ENCODE peak calls at places on chromosomes 2 and 18, in six cellular contexts. One of them, this sample, is unnamed.

GRCh38 chr2:221758076-221758475 is 186.0 kb upstream of the EPHA4 start:
- DNase-seq in Calu3: no peak
- DNase-seq in NCI-H2171 treated with DMSO at 0.1 percent for 48 hours: no peak
- DNase-seq in AG04449: no peak
- DNase-seq in mesothelial cell of epicardium: no peak
- DNase-seq in activated CD8-positive, alpha-beta memory T cell treated with anti-CD3 and anti-CD28 coated beads for 4 hours: no peak
- DNase-seq in this sample: no peak

GRCh38 chr2:202141319-202141947 is 68.4 kb downstream of the KIAA2012 start:
- DNase-seq in Calu3: no peak
- DNase-seq in NCI-H2171 treated with DMSO at 0.1 percent for 48 hours: no peak
- DNase-seq in AG04449: no peak
- DNase-seq in mesothelial cell of epicardium: no peak
- DNase-seq in activated CD8-positive, alpha-beta memory T cell treated with anti-CD3 and anti-CD28 coated beads for 4 hours: no peak
- DNase-seq in this sample: no peak

GRCh38 chr2:157897106-157897971 is 21.2 kb upstream of the ACVR1 start:
- DNase-seq in Calu3: no peak
- DNase-seq in NCI-H2171 treated with DMSO at 0.1 percent for 48 hours: no peak
- DNase-seq in AG04449: no peak
- DNase-seq in mesothelial cell of epicardium: no peak
- DNase-seq in activated CD8-positive, alpha-beta memory T cell treated with anti-CD3 and anti-CD28 coated beads for 4 hours: no peak
- DNase-seq in this sample: no peak

GRCh38 chr2:48316753-48317750 is 212.9 kb upstream of the STON1 start:
- DNase-seq in Calu3: no peak
- DNase-seq in NCI-H2171 treated with DMSO at 0.1 percent for 48 hours: no peak
- DNase-seq in AG04449: no peak
- DNase-seq in mesothelial cell of epicardium: no peak
- DNase-seq in activated CD8-positive, alpha-beta memory T cell treated with anti-CD3 and anti-CD28 coated beads for 4 hours: no peak
- DNase-seq in this sample: no peak

GRCh38 chr2:187302619-187303018 is 145.4 kb downstream of the CALCRL start:
- DNase-seq in Calu3: no peak
- DNase-seq in NCI-H2171 treated with DMSO at 0.1 percent for 48 hours: no peak
- DNase-seq in AG04449: no peak
- DNase-seq in mesothelial cell of epicardium: no peak
- DNase-seq in activated CD8-positive, alpha-beta memory T cell treated with anti-CD3 and anti-CD28 coated beads for 4 hours: no peak
- DNase-seq in this sample: no peak

GRCh38 chr2:61770746-61771145 is 83.1 kb downstream of the FAM161A start:
- DNase-seq in Calu3: peak; percentile 61
- DNase-seq in NCI-H2171 treated with DMSO at 0.1 percent for 48 hours: no peak
- DNase-seq in AG04449: no peak
- DNase-seq in mesothelial cell of epicardium: no peak
- DNase-seq in activated CD8-positive, alpha-beta memory T cell treated with anti-CD3 and anti-CD28 coated beads for 4 hours: no peak
- DNase-seq in this sample: peak; percentile 65

GRCh38 chr2:155722290-155722689 is 610.2 kb downstream of the NR4A2 start:
- DNase-seq in Calu3: no peak
- DNase-seq in NCI-H2171 treated with DMSO at 0.1 percent for 48 hours: no peak
- DNase-seq in AG04449: no peak
- DNase-seq in mesothelial cell of epicardium: no peak
- DNase-seq in activated CD8-positive, alpha-beta memory T cell treated with anti-CD3 and anti-CD28 coated beads for 4 hours: no peak
- DNase-seq in this sample: no peak

GRCh38 chr2:128342550-128342949 is 23.9 kb upstream of the HS6ST1 start:
- DNase-seq in Calu3: no peak
- DNase-seq in NCI-H2171 treated with DMSO at 0.1 percent for 48 hours: no peak
- DNase-seq in AG04449: no peak
- DNase-seq in mesothelial cell of epicardium: no peak
- DNase-seq in activated CD8-positive, alpha-beta memory T cell treated with anti-CD3 and anti-CD28 coated beads for 4 hours: no peak
- DNase-seq in this sample: no peak

GRCh38 chr2:9703701-9704221 is 73.0 kb upstream of the YWHAQ start:
- DNase-seq in Calu3: peak; percentile 64
- DNase-seq in NCI-H2171 treated with DMSO at 0.1 percent for 48 hours: no peak
- DNase-seq in AG04449: peak; percentile 19
- DNase-seq in mesothelial cell of epicardium: no peak
- DNase-seq in activated CD8-positive, alpha-beta memory T cell treated with anti-CD3 and anti-CD28 coated beads for 4 hours: no peak
- DNase-seq in this sample: peak; percentile 69

GRCh38 chr18:26044807-26045206 is 45.6 kb downstream of the SS18 start:
- DNase-seq in Calu3: no peak
- DNase-seq in NCI-H2171 treated with DMSO at 0.1 percent for 48 hours: no peak
- DNase-seq in AG04449: no peak
- DNase-seq in mesothelial cell of epicardium: no peak
- DNase-seq in activated CD8-positive, alpha-beta memory T cell treated with anti-CD3 and anti-CD28 coated beads for 4 hours: no peak
- DNase-seq in this sample: no peak

GRCh38 chr2:30482025-30482424 is 35.0 kb downstream of the LCLAT1 start:
- DNase-seq in Calu3: no peak
- DNase-seq in NCI-H2171 treated with DMSO at 0.1 percent for 48 hours: no peak
- DNase-seq in AG04449: no peak
- DNase-seq in mesothelial cell of epicardium: no peak
- DNase-seq in activated CD8-positive, alpha-beta memory T cell treated with anti-CD3 and anti-CD28 coated beads for 4 hours: no peak
- DNase-seq in this sample: no peak

GRCh38 chr18:2978626-2979025 is 34.3 kb downstream of the LPIN2 start:
- DNase-seq in Calu3: no peak
- DNase-seq in NCI-H2171 treated with DMSO at 0.1 percent for 48 hours: no peak
- DNase-seq in AG04449: peak; percentile 71
- DNase-seq in mesothelial cell of epicardium: no peak
- DNase-seq in activated CD8-positive, alpha-beta memory T cell treated with anti-CD3 and anti-CD28 coated beads for 4 hours: no peak
- DNase-seq in this sample: no peak

GRCh38 chr2:238264072-238264460 is 24.2 kb upstream of the HES6 start:
- DNase-seq in Calu3: no peak
- DNase-seq in NCI-H2171 treated with DMSO at 0.1 percent for 48 hours: no peak
- DNase-seq in AG04449: no peak
- DNase-seq in mesothelial cell of epicardium: no peak
- DNase-seq in activated CD8-positive, alpha-beta memory T cell treated with anti-CD3 and anti-CD28 coated beads for 4 hours: no peak
- DNase-seq in this sample: no peak

GRCh38 chr18:5543036-5543671 is 643 bp downstream of the EPB41L3 start:
- DNase-seq in Calu3: no peak
- DNase-seq in NCI-H2171 treated with DMSO at 0.1 percent for 48 hours: peak; percentile 57
- DNase-seq in AG04449: no peak
- DNase-seq in mesothelial cell of epicardium: peak; percentile 54
- DNase-seq in activated CD8-positive, alpha-beta memory T cell treated with anti-CD3 and anti-CD28 coated beads for 4 hours: no peak
- DNase-seq in this sample: no peak

GRCh38 chr2:109644571-109645275 is 30.6 kb downstream of the SOWAHC start:
- DNase-seq in Calu3: peak; percentile 24
- DNase-seq in NCI-H2171 treated with DMSO at 0.1 percent for 48 hours: no peak
- DNase-seq in AG04449: no peak
- DNase-seq in mesothelial cell of epicardium: no peak
- DNase-seq in activated CD8-positive, alpha-beta memory T cell treated with anti-CD3 and anti-CD28 coated beads for 4 hours: no peak
- DNase-seq in this sample: no peak

GRCh38 chr2:70369082-70369481 is 67.2 kb upstream of the FAM136A start:
- DNase-seq in Calu3: no peak
- DNase-seq in NCI-H2171 treated with DMSO at 0.1 percent for 48 hours: no peak
- DNase-seq in AG04449: no peak
- DNase-seq in mesothelial cell of epicardium: peak; percentile 67
- DNase-seq in activated CD8-positive, alpha-beta memory T cell treated with anti-CD3 and anti-CD28 coated beads for 4 hours: no peak
- DNase-seq in this sample: no peak

GRCh38 chr2:230153390-230153976 is 66.3 kb downstream of the SP110 start:
- DNase-seq in Calu3: no peak
- DNase-seq in NCI-H2171 treated with DMSO at 0.1 percent for 48 hours: no peak
- DNase-seq in AG04449: no peak
- DNase-seq in mesothelial cell of epicardium: no peak
- DNase-seq in activated CD8-positive, alpha-beta memory T cell treated with anti-CD3 and anti-CD28 coated beads for 4 hours: no peak
- DNase-seq in this sample: no peak

GRCh38 chr2:200483729-200484198 is 26.1 kb downstream of the KCTD18 start:
- DNase-seq in Calu3: peak; percentile 70
- DNase-seq in NCI-H2171 treated with DMSO at 0.1 percent for 48 hours: peak; percentile 48
- DNase-seq in AG04449: no peak
- DNase-seq in mesothelial cell of epicardium: no peak
- DNase-seq in activated CD8-positive, alpha-beta memory T cell treated with anti-CD3 and anti-CD28 coated beads for 4 hours: no peak
- DNase-seq in this sample: peak; percentile 59

GRCh38 chr2:190551928-190552327 is 17.4 kb upstream of the NEMP2 start:
- DNase-seq in Calu3: no peak
- DNase-seq in NCI-H2171 treated with DMSO at 0.1 percent for 48 hours: no peak
- DNase-seq in AG04449: no peak
- DNase-seq in mesothelial cell of epicardium: no peak
- DNase-seq in activated CD8-positive, alpha-beta memory T cell treated with anti-CD3 and anti-CD28 coated beads for 4 hours: no peak
- DNase-seq in this sample: no peak

GRCh38 chr18:43278401-43278800 is 1.1 kb upstream of the SYT4 start:
- DNase-seq in Calu3: no peak
- DNase-seq in NCI-H2171 treated with DMSO at 0.1 percent for 48 hours: peak; percentile 46
- DNase-seq in AG04449: no peak
- DNase-seq in mesothelial cell of epicardium: no peak
- DNase-seq in activated CD8-positive, alpha-beta memory T cell treated with anti-CD3 and anti-CD28 coated beads for 4 hours: no peak
- DNase-seq in this sample: no peak

GRCh38 chr2:215745316-215745715 is 268.0 kb downstream of the MREG start:
- DNase-seq in Calu3: no peak
- DNase-seq in NCI-H2171 treated with DMSO at 0.1 percent for 48 hours: no peak
- DNase-seq in AG04449: no peak
- DNase-seq in mesothelial cell of epicardium: no peak
- DNase-seq in activated CD8-positive, alpha-beta memory T cell treated with anti-CD3 and anti-CD28 coated beads for 4 hours: no peak
- DNase-seq in this sample: no peak

GRCh38 chr2:80370375-80371009 is 65.9 kb upstream of the LRRTM1 start:
- DNase-seq in Calu3: no peak
- DNase-seq in NCI-H2171 treated with DMSO at 0.1 percent for 48 hours: no peak
- DNase-seq in AG04449: no peak
- DNase-seq in mesothelial cell of epicardium: no peak
- DNase-seq in activated CD8-positive, alpha-beta memory T cell treated with anti-CD3 and anti-CD28 coated beads for 4 hours: no peak
- DNase-seq in this sample: no peak

GRCh38 chr2:25332571-25332970 is 9.2 kb downstream of the DNMT3A start:
- DNase-seq in Calu3: no peak
- DNase-seq in NCI-H2171 treated with DMSO at 0.1 percent for 48 hours: no peak
- DNase-seq in AG04449: no peak
- DNase-seq in mesothelial cell of epicardium: no peak
- DNase-seq in activated CD8-positive, alpha-beta memory T cell treated with anti-CD3 and anti-CD28 coated beads for 4 hours: no peak
- DNase-seq in this sample: peak; percentile 47

GRCh38 chr2:232988444-232988843 is 24.6 kb downstream of the NGEF start:
- DNase-seq in Calu3: peak; percentile 88
- DNase-seq in NCI-H2171 treated with DMSO at 0.1 percent for 48 hours: no peak
- DNase-seq in AG04449: peak; percentile 78
- DNase-seq in mesothelial cell of epicardium: no peak
- DNase-seq in activated CD8-positive, alpha-beta memory T cell treated with anti-CD3 and anti-CD28 coated beads for 4 hours: no peak
- DNase-seq in this sample: peak; percentile 95

GRCh38 chr18:72235422-72235821 is 308.7 kb downstream of the CBLN2 start:
- DNase-seq in Calu3: no peak
- DNase-seq in NCI-H2171 treated with DMSO at 0.1 percent for 48 hours: no peak
- DNase-seq in AG04449: no peak
- DNase-seq in mesothelial cell of epicardium: no peak
- DNase-seq in activated CD8-positive, alpha-beta memory T cell treated with anti-CD3 and anti-CD28 coated beads for 4 hours: no peak
- DNase-seq in this sample: no peak

GRCh38 chr2:46939596-46940359 is 24.2 kb upstream of the MCFD2 start:
- DNase-seq in Calu3: no peak
- DNase-seq in NCI-H2171 treated with DMSO at 0.1 percent for 48 hours: no peak
- DNase-seq in AG04449: no peak
- DNase-seq in mesothelial cell of epicardium: no peak
- DNase-seq in activated CD8-positive, alpha-beta memory T cell treated with anti-CD3 and anti-CD28 coated beads for 4 hours: no peak
- DNase-seq in this sample: peak; percentile 30

GRCh38 chr2:24104110-24104650 is 19.0 kb downstream of the PFN4 start:
- DNase-seq in Calu3: no peak
- DNase-seq in NCI-H2171 treated with DMSO at 0.1 percent for 48 hours: no peak
- DNase-seq in AG04449: no peak
- DNase-seq in mesothelial cell of epicardium: no peak
- DNase-seq in activated CD8-positive, alpha-beta memory T cell treated with anti-CD3 and anti-CD28 coated beads for 4 hours: no peak
- DNase-seq in this sample: no peak

GRCh38 chr2:71605781-71606241 is 152.4 kb downstream of the DYSF start:
- DNase-seq in Calu3: no peak
- DNase-seq in NCI-H2171 treated with DMSO at 0.1 percent for 48 hours: no peak
- DNase-seq in AG04449: no peak
- DNase-seq in mesothelial cell of epicardium: peak; percentile 20
- DNase-seq in activated CD8-positive, alpha-beta memory T cell treated with anti-CD3 and anti-CD28 coated beads for 4 hours: no peak
- DNase-seq in this sample: no peak

GRCh38 chr2:105827351-105828096 is 82.8 kb downstream of the NCK2 start:
- DNase-seq in Calu3: no peak
- DNase-seq in NCI-H2171 treated with DMSO at 0.1 percent for 48 hours: no peak
- DNase-seq in AG04449: no peak
- DNase-seq in mesothelial cell of epicardium: no peak
- DNase-seq in activated CD8-positive, alpha-beta memory T cell treated with anti-CD3 and anti-CD28 coated beads for 4 hours: no peak
- DNase-seq in this sample: no peak

GRCh38 chr2:45264227-45265225 is 255.3 kb upstream of the SIX2 start:
- DNase-seq in Calu3: no peak
- DNase-seq in NCI-H2171 treated with DMSO at 0.1 percent for 48 hours: no peak
- DNase-seq in AG04449: no peak
- DNase-seq in mesothelial cell of epicardium: no peak
- DNase-seq in activated CD8-positive, alpha-beta memory T cell treated with anti-CD3 and anti-CD28 coated beads for 4 hours: no peak
- DNase-seq in this sample: no peak

GRCh38 chr2:177897278-177897677 is 175.3 kb downstream of the PDE11A start:
- DNase-seq in Calu3: no peak
- DNase-seq in NCI-H2171 treated with DMSO at 0.1 percent for 48 hours: no peak
- DNase-seq in AG04449: no peak
- DNase-seq in mesothelial cell of epicardium: no peak
- DNase-seq in activated CD8-positive, alpha-beta memory T cell treated with anti-CD3 and anti-CD28 coated beads for 4 hours: no peak
- DNase-seq in this sample: no peak

GRCh38 chr2:43023791-43024514 is 202.5 kb downstream of the ZFP36L2 start:
- DNase-seq in Calu3: no peak
- DNase-seq in NCI-H2171 treated with DMSO at 0.1 percent for 48 hours: no peak
- DNase-seq in AG04449: no peak
- DNase-seq in mesothelial cell of epicardium: no peak
- DNase-seq in activated CD8-positive, alpha-beta memory T cell treated with anti-CD3 and anti-CD28 coated beads for 4 hours: no peak
- DNase-seq in this sample: no peak